ENCODE peak calls at places on chromosome 7, in nine cellular contexts. Q, V, R, H, S, A, Z, U and T are unnamed samples.

GRCh38 chr7:120662291-120662690 is 195.7 kb downstream of the TSPAN12 start:
- DNase-seq in H (no peak), V (no peak), A (no peak), S (no peak), U (no peak), R (no peak), Z (no peak), Q (no peak), T (no peak)

GRCh38 chr7:140562921-140563600 is 77.6 kb downstream of the DENND2A start:
- DNase-seq in R (no peak), S (no peak), A (no peak), V (peak), U (no peak), Q (no peak), Z (peak), H (no peak), T (peak)

GRCh38 chr7:155312653-155313052 is 15.0 kb downstream of the INSIG1 start:
- DNase-seq in H (no peak), A (no peak), R (no peak), Z (no peak), V (no peak), S (no peak), Q (no peak), U (no peak), T (no peak)

GRCh38 chr7:74063646-74064045 is 20.0 kb upstream of the LIMK1 start:
- DNase-seq in A (no peak), R (no peak), V (no peak), Q (no peak), U (no peak), S (peak), Z (no peak), H (no peak), T (no peak)

GRCh38 chr7:30104134-30104533 is 30.7 kb upstream of the MTURN start:
- DNase-seq in S (no peak), Z (no peak), A (no peak), Q (no peak), R (no peak), H (no peak), U (no peak), V (no peak), T (no peak)

GRCh38 chr7:129665013-129665401 is 53.5 kb downstream of the NRF1 start:
- DNase-seq in U (no peak), A (no peak), V (peak), H (no peak), Z (peak), R (no peak), S (no peak), Q (no peak), T (peak)

GRCh38 chr7:2601907-2602735 is 29.7 kb upstream of the TTYH3 start:
- DNase-seq in V (no peak), U (no peak), H (peak), Z (no peak), R (no peak), S (no peak), A (no peak), Q (no peak), T (no peak)

GRCh38 chr7:77811895-77812685 is 13.5 kb downstream of the PHTF2 start:
- DNase-seq in U (no peak), R (no peak), S (no peak), A (no peak), H (no peak), Z (no peak), V (no peak), Q (no peak), T (peak)

GRCh38 chr7:111842489-111842888 is 280.2 kb upstream of the IMMP2L start:
- DNase-seq in S (no peak), U (no peak), R (no peak), V (no peak), Z (no peak), Q (no peak), A (no peak), H (no peak), T (no peak)

GRCh38 chr7:76193881-76194280 is 7.8 kb upstream of the SRRM3 start:
- DNase-seq in Q (no peak), U (no peak), A (no peak), R (no peak), S (no peak), Z (no peak), V (no peak), H (no peak), T (no peak)

GRCh38 chr7:138866353-138866752 is 68.4 kb upstream of the ATP6V0A4 start:
- DNase-seq in H (no peak), V (no peak), U (no peak), R (no peak), S (no peak), A (no peak), Z (no peak), Q (no peak), T (no peak)

GRCh38 chr7:13508586-13508985 is 480.9 kb downstream of the ETV1 start:
- DNase-seq in R (no peak), Q (no peak), U (no peak), A (no peak), V (peak), S (no peak), H (no peak), Z (no peak), T (no peak)

GRCh38 chr7:83267141-83267631 is 104.5 kb upstream of the PCLO start:
- DNase-seq in R (no peak), H (peak), U (no peak), A (no peak), S (no peak), Z (no peak), Q (no peak), V (no peak), T (no peak)

GRCh38 chr7:1742555-1743303 is 72.7 kb downstream of the ELFN1 start:
- DNase-seq in U (no peak), Z (peak), H (peak), V (no peak), R (no peak), A (no peak), S (no peak), Q (peak), T (peak)

GRCh38 chr7:116417593-116418345 is 81.8 kb upstream of the CAV2 start:
- DNase-seq in S (no peak), Z (peak), H (no peak), A (no peak), V (no peak), R (no peak), U (no peak), Q (no peak), T (no peak)

GRCh38 chr7:82528577-82529305 is 85.2 kb upstream of the CACNA2D1 start:
- DNase-seq in U (no peak), S (no peak), Z (no peak), H (no peak), A (no peak), V (no peak), Q (no peak), R (no peak), T (no peak)

GRCh38 chr7:157981778-157982177 is 605.8 kb downstream of the PTPRN2 start:
- DNase-seq in U (no peak), S (peak), V (no peak), Z (no peak), Q (no peak), A (no peak), H (no peak), R (no peak), T (no peak)

GRCh38 chr7:105776068-105776790 is 100.2 kb downstream of the ATXN7L1 start:
- DNase-seq in H (no peak), R (no peak), A (no peak), U (no peak), S (peak), Q (no peak), Z (peak), V (peak), T (peak)

GRCh38 chr7:44080686-44081265 is 1.6 kb downstream of the POLM start:
- DNase-seq in Z (no peak), U (peak), R (no peak), V (no peak), A (no peak), Q (no peak), S (no peak), H (no peak), T (no peak)

GRCh38 chr7:30727061-30727945 is 24.6 kb upstream of the INMT start:
- DNase-seq in U (no peak), V (no peak), H (no peak), R (no peak), A (peak), S (no peak), Z (no peak), Q (no peak), T (peak)

GRCh38 chr7:155258233-155258575 is 39.5 kb upstream of the INSIG1 start:
- DNase-seq in V (no peak), H (no peak), R (no peak), U (no peak), Q (peak), Z (no peak), A (no peak), S (peak), T (peak)

GRCh38 chr7:79341902-79342301 is 111.6 kb downstream of the MAGI2 start:
- DNase-seq in A (no peak), Z (no peak), H (no peak), U (no peak), R (no peak), S (no peak), V (no peak), Q (no peak), T (no peak)